ENCODE peak calls at places on chromosomes 11 and 22, in eight cellular contexts. R is brain microvascular endothelial cell; E is dermis blood vessel endothelial cell; D is HCT116; G is stimulated activated CD4-positive, alpha-beta T cell treated with anti-CD3 and anti-CD28 coated beads, Interleukin-2, amount 100 ng/mL, for 48 hours; V is HFF-Myc; B is lower lobe of right lung; C is left ventricle myocardium inferior. A is an unnamed sample.

GRCh38 chr11:95904009-95904650 is 19.8 kb downstream of the MTMR2 start:
- DNase-seq in V (no peak), C (no peak), B (no peak), E (no peak), R (no peak), D (no peak), G (no peak), A (no peak)

GRCh38 chr11:85826096-85826855 is 15.3 kb upstream of the SYTL2 start:
- DNase-seq in B (no peak), R (peak; percentile 40), D (no peak), G (peak; percentile 21), V (no peak), C (peak; percentile 24), E (peak; percentile 50), A (peak; percentile 30)

GRCh38 chr22:39236321-39237275 is 8.2 kb downstream of the PDGFB start:
- DNase-seq in B (peak; percentile 51), G (no peak), C (peak; percentile 69), V (no peak), R (peak; percentile 51), E (no peak), D (no peak), A (peak; percentile 73)

GRCh38 chr11:74932797-74933196 is 16.1 kb downstream of the XRRA1 start:
- DNase-seq in G (no peak), D (no peak), R (peak; percentile 70), C (no peak), E (peak; percentile 65), B (no peak), V (no peak), A (peak; percentile 84)

GRCh38 chr11:58740447-58740846 is 8.7 kb upstream of the GLYAT start:
- DNase-seq in E (no peak), C (no peak), R (no peak), B (no peak), G (no peak), V (no peak), D (no peak), A (no peak)

GRCh38 chr11:2903672-2904011 is 18.1 kb upstream of the CDKN1C start:
- DNase-seq in G (no peak), C (no peak), E (no peak), V (no peak), D (no peak), R (no peak), B (no peak), A (no peak)

GRCh38 chr11:130434521-130435223 is 6.3 kb upstream of the ADAMTS8 start:
- DNase-seq in V (peak; percentile 76), C (peak; percentile 68), D (peak; percentile 68), G (peak; percentile 52), R (peak; percentile 69), B (peak; percentile 78), E (peak; percentile 90), A (peak; percentile 85)

GRCh38 chr11:119417726-119418540 is 5.0 kb downstream of the THY1 start:
- DNase-seq in B (no peak), G (no peak), C (no peak), E (no peak), V (peak; percentile 71), D (no peak), R (peak; percentile 62), A (peak; percentile 94)

GRCh38 chr11:70210516-70210915 is 7.4 kb downstream of the FADD start:
- DNase-seq in R (peak; percentile 15), V (no peak), D (no peak), E (no peak), C (no peak), B (no peak), G (no peak), A (no peak)

GRCh38 chr11:18633256-18634139 is 644 bp downstream of the SPTY2D1 start:
- DNase-seq in V (peak; percentile 48), G (peak; percentile 21), C (no peak), E (peak; percentile 7), B (no peak), R (peak; percentile 7), D (no peak), A (no peak)